ENCODE peak calls at places on chromosomes 6 and 20, in nine cellular contexts. One of them, this sample, is unnamed.
A peak's percentile ranks its signal among the peaks of the same experiment; 100 is the strongest.

GRCh38 chr20:24384865-24385264 is 84.6 kb upstream of the SYNDIG1 start:
- DNase-seq in naive B cell: no peak
- DNase-seq in bronchial epithelial cell: no peak
- DNase-seq in adipocyte: no peak
- DNase-seq in naive thymus-derived CD8-positive, alpha-beta T cell: no peak
- DNase-seq in NCI-H1105 treated with DMSO at 0.1 percent for 48 hours: no peak
- DNase-seq in EL: no peak
- DNase-seq in activated T-helper 1 cell treated with anti-CD3 and anti-CD28 coated beads, Interleukin-12 subunit alpha, Interleukin-12 subunit beta, Interleukin-2, Interleukin-4 antibody, amounts not matched to agents 30 ng/mL and 10 ng/mL and 1 ng/mL, durations not matched to agents 14 hours and 24 hours and 36 hours: no peak
- DNase-seq in NCI-H1930: no peak
- DNase-seq in this sample: no peak

GRCh38 chr6:138404666-138405337 is 779 bp downstream of the HEBP2 start:
- DNase-seq in naive B cell: peak; percentile 39
- DNase-seq in bronchial epithelial cell: no peak
- DNase-seq in adipocyte: peak; percentile 52
- DNase-seq in naive thymus-derived CD8-positive, alpha-beta T cell: peak; percentile 17
- DNase-seq in NCI-H1105 treated with DMSO at 0.1 percent for 48 hours: no peak
- DNase-seq in EL: no peak
- DNase-seq in activated T-helper 1 cell treated with anti-CD3 and anti-CD28 coated beads, Interleukin-12 subunit alpha, Interleukin-12 subunit beta, Interleukin-2, Interleukin-4 antibody, amounts not matched to agents 30 ng/mL and 10 ng/mL and 1 ng/mL, durations not matched to agents 14 hours and 24 hours and 36 hours: no peak
- DNase-seq in NCI-H1930: no peak
- DNase-seq in this sample: no peak

GRCh38 chr20:61953037-61953788 is 112.5 kb downstream of the TAF4 start:
- DNase-seq in naive B cell: no peak
- DNase-seq in bronchial epithelial cell: no peak
- DNase-seq in adipocyte: no peak
- DNase-seq in naive thymus-derived CD8-positive, alpha-beta T cell: no peak
- DNase-seq in NCI-H1105 treated with DMSO at 0.1 percent for 48 hours: no peak
- DNase-seq in EL: no peak
- DNase-seq in activated T-helper 1 cell treated with anti-CD3 and anti-CD28 coated beads, Interleukin-12 subunit alpha, Interleukin-12 subunit beta, Interleukin-2, Interleukin-4 antibody, amounts not matched to agents 30 ng/mL and 10 ng/mL and 1 ng/mL, durations not matched to agents 14 hours and 24 hours and 36 hours: no peak
- DNase-seq in NCI-H1930: no peak
- DNase-seq in this sample: no peak

GRCh38 chr6:106178900-106179299 is 92.8 kb downstream of the PRDM1 start:
- DNase-seq in naive B cell: no peak
- DNase-seq in bronchial epithelial cell: no peak
- DNase-seq in adipocyte: no peak
- DNase-seq in naive thymus-derived CD8-positive, alpha-beta T cell: no peak
- DNase-seq in NCI-H1105 treated with DMSO at 0.1 percent for 48 hours: no peak
- DNase-seq in EL: no peak
- DNase-seq in activated T-helper 1 cell treated with anti-CD3 and anti-CD28 coated beads, Interleukin-12 subunit alpha, Interleukin-12 subunit beta, Interleukin-2, Interleukin-4 antibody, amounts not matched to agents 30 ng/mL and 10 ng/mL and 1 ng/mL, durations not matched to agents 14 hours and 24 hours and 36 hours: no peak
- DNase-seq in NCI-H1930: no peak
- DNase-seq in this sample: no peak

GRCh38 chr6:273441-274111 is 18.7 kb upstream of the DUSP22 start:
- DNase-seq in naive B cell: no peak
- DNase-seq in bronchial epithelial cell: no peak
- DNase-seq in adipocyte: peak; percentile 25
- DNase-seq in naive thymus-derived CD8-positive, alpha-beta T cell: no peak
- DNase-seq in NCI-H1105 treated with DMSO at 0.1 percent for 48 hours: no peak
- DNase-seq in EL: no peak
- DNase-seq in activated T-helper 1 cell treated with anti-CD3 and anti-CD28 coated beads, Interleukin-12 subunit alpha, Interleukin-12 subunit beta, Interleukin-2, Interleukin-4 antibody, amounts not matched to agents 30 ng/mL and 10 ng/mL and 1 ng/mL, durations not matched to agents 14 hours and 24 hours and 36 hours: no peak
- DNase-seq in NCI-H1930: no peak
- DNase-seq in this sample: no peak

GRCh38 chr6:82488403-82488802 is 124.8 kb downstream of the TPBG start:
- DNase-seq in naive B cell: no peak
- DNase-seq in bronchial epithelial cell: no peak
- DNase-seq in adipocyte: no peak
- DNase-seq in naive thymus-derived CD8-positive, alpha-beta T cell: no peak
- DNase-seq in NCI-H1105 treated with DMSO at 0.1 percent for 48 hours: no peak
- DNase-seq in EL: no peak
- DNase-seq in activated T-helper 1 cell treated with anti-CD3 and anti-CD28 coated beads, Interleukin-12 subunit alpha, Interleukin-12 subunit beta, Interleukin-2, Interleukin-4 antibody, amounts not matched to agents 30 ng/mL and 10 ng/mL and 1 ng/mL, durations not matched to agents 14 hours and 24 hours and 36 hours: no peak
- DNase-seq in NCI-H1930: no peak
- DNase-seq in this sample: no peak

GRCh38 chr6:41901882-41902519 is 6.8 kb upstream of the USP49 start:
- DNase-seq in naive B cell: no peak
- DNase-seq in bronchial epithelial cell: no peak
- DNase-seq in adipocyte: no peak
- DNase-seq in naive thymus-derived CD8-positive, alpha-beta T cell: peak; percentile 32
- DNase-seq in NCI-H1105 treated with DMSO at 0.1 percent for 48 hours: no peak
- DNase-seq in EL: peak; percentile 18
- DNase-seq in activated T-helper 1 cell treated with anti-CD3 and anti-CD28 coated beads, Interleukin-12 subunit alpha, Interleukin-12 subunit beta, Interleukin-2, Interleukin-4 antibody, amounts not matched to agents 30 ng/mL and 10 ng/mL and 1 ng/mL, durations not matched to agents 14 hours and 24 hours and 36 hours: peak; percentile 31
- DNase-seq in NCI-H1930: peak; percentile 3
- DNase-seq in this sample: no peak

GRCh38 chr6:140897804-140898573 is 1234.7 kb upstream of the GJE1 start:
- DNase-seq in naive B cell: no peak
- DNase-seq in bronchial epithelial cell: no peak
- DNase-seq in adipocyte: no peak
- DNase-seq in naive thymus-derived CD8-positive, alpha-beta T cell: no peak
- DNase-seq in NCI-H1105 treated with DMSO at 0.1 percent for 48 hours: no peak
- DNase-seq in EL: no peak
- DNase-seq in activated T-helper 1 cell treated with anti-CD3 and anti-CD28 coated beads, Interleukin-12 subunit alpha, Interleukin-12 subunit beta, Interleukin-2, Interleukin-4 antibody, amounts not matched to agents 30 ng/mL and 10 ng/mL and 1 ng/mL, durations not matched to agents 14 hours and 24 hours and 36 hours: no peak
- DNase-seq in NCI-H1930: no peak
- DNase-seq in this sample: peak; percentile 1

GRCh38 chr6:26233608-26234420 is 131.2 kb upstream of the BTN3A2 start:
- DNase-seq in naive B cell: peak; percentile 72
- DNase-seq in bronchial epithelial cell: peak; percentile 52
- DNase-seq in adipocyte: peak; percentile 75
- DNase-seq in naive thymus-derived CD8-positive, alpha-beta T cell: peak; percentile 83
- DNase-seq in NCI-H1105 treated with DMSO at 0.1 percent for 48 hours: no peak
- DNase-seq in EL: peak; percentile 82
- DNase-seq in activated T-helper 1 cell treated with anti-CD3 and anti-CD28 coated beads, Interleukin-12 subunit alpha, Interleukin-12 subunit beta, Interleukin-2, Interleukin-4 antibody, amounts not matched to agents 30 ng/mL and 10 ng/mL and 1 ng/mL, durations not matched to agents 14 hours and 24 hours and 36 hours: peak; percentile 62
- DNase-seq in NCI-H1930: no peak
- DNase-seq in this sample: no peak

GRCh38 chr20:62642666-62643520 is 590 bp downstream of the SLCO4A1 start:
- DNase-seq in naive B cell: peak; percentile 46
- DNase-seq in bronchial epithelial cell: no peak
- DNase-seq in adipocyte: peak; percentile 33
- DNase-seq in naive thymus-derived CD8-positive, alpha-beta T cell: peak; percentile 44
- DNase-seq in NCI-H1105 treated with DMSO at 0.1 percent for 48 hours: peak; percentile 52
- DNase-seq in EL: peak; percentile 46
- DNase-seq in activated T-helper 1 cell treated with anti-CD3 and anti-CD28 coated beads, Interleukin-12 subunit alpha, Interleukin-12 subunit beta, Interleukin-2, Interleukin-4 antibody, amounts not matched to agents 30 ng/mL and 10 ng/mL and 1 ng/mL, durations not matched to agents 14 hours and 24 hours and 36 hours: peak; percentile 59
- DNase-seq in NCI-H1930: no peak
- DNase-seq in this sample: no peak

GRCh38 chr20:39049684-39050554 is 87.8 kb downstream of the DHX35 start:
- DNase-seq in naive B cell: peak; percentile 71
- DNase-seq in bronchial epithelial cell: peak; percentile 32
- DNase-seq in adipocyte: peak; percentile 89
- DNase-seq in naive thymus-derived CD8-positive, alpha-beta T cell: peak; percentile 59
- DNase-seq in NCI-H1105 treated with DMSO at 0.1 percent for 48 hours: peak; percentile 46
- DNase-seq in EL: peak; percentile 71
- DNase-seq in activated T-helper 1 cell treated with anti-CD3 and anti-CD28 coated beads, Interleukin-12 subunit alpha, Interleukin-12 subunit beta, Interleukin-2, Interleukin-4 antibody, amounts not matched to agents 30 ng/mL and 10 ng/mL and 1 ng/mL, durations not matched to agents 14 hours and 24 hours and 36 hours: peak; percentile 76
- DNase-seq in NCI-H1930: peak; percentile 83
- DNase-seq in this sample: peak; percentile 81

GRCh38 chr20:7996898-7997297 is 22.7 kb downstream of the TMX4 start:
- DNase-seq in naive B cell: no peak
- DNase-seq in bronchial epithelial cell: no peak
- DNase-seq in adipocyte: no peak
- DNase-seq in naive thymus-derived CD8-positive, alpha-beta T cell: no peak
- DNase-seq in NCI-H1105 treated with DMSO at 0.1 percent for 48 hours: no peak
- DNase-seq in EL: no peak
- DNase-seq in activated T-helper 1 cell treated with anti-CD3 and anti-CD28 coated beads, Interleukin-12 subunit alpha, Interleukin-12 subunit beta, Interleukin-2, Interleukin-4 antibody, amounts not matched to agents 30 ng/mL and 10 ng/mL and 1 ng/mL, durations not matched to agents 14 hours and 24 hours and 36 hours: no peak
- DNase-seq in NCI-H1930: no peak
- DNase-seq in this sample: no peak